ENCODE peak calls at places on chromosomes 5 and 9, in five cellular contexts. V is brain microvascular endothelial cell, W is T follicular helper cell, T is iris pigment epithelial cell, N is IMR-90. I is an unnamed sample.

GRCh38 chr9:88460583-88461332 is 72.5 kb downstream of the SPIN1 start:
- DNase-seq in V (no peak), W (no peak), T (peak; percentile 9), N (no peak), I (peak; percentile 54)

GRCh38 chr9:132192728-132193127 is 30.9 kb downstream of the NTNG2 start:
- DNase-seq in V (no peak), W (no peak), T (peak; percentile 23), N (peak; percentile 29), I (no peak)

GRCh38 chr9:126854734-126855133 is 5.7 kb upstream of the ZBTB34 start:
- DNase-seq in V (no peak), W (no peak), T (no peak), N (no peak), I (no peak)

GRCh38 chr9:138101444-138102234 is 224.1 kb downstream of the CACNA1B start:
- DNase-seq in V (no peak), W (no peak), T (no peak), N (no peak), I (no peak)

GRCh38 chr9:33230756-33231691 is 8.9 kb upstream of the SPINK4 start:
- DNase-seq in V (no peak), W (no peak), T (no peak), N (no peak), I (no peak)

GRCh38 chr9:137276757-137277328 is 683 bp upstream of the TOR4A start:
- DNase-seq in V (no peak), W (no peak), T (peak; percentile 51), N (peak; percentile 38), I (peak; percentile 12)

GRCh38 chr9:130847306-130848217 is 12.5 kb downstream of the ABL1 start:
- DNase-seq in V (peak; percentile 97), W (no peak), T (peak; percentile 98), N (peak; percentile 100), I (peak; percentile 100)

GRCh38 chr9:98869078-98869745 is 61.7 kb downstream of the GALNT12 start:
- DNase-seq in V (no peak), W (no peak), T (peak; percentile 28), N (no peak), I (peak; percentile 40)

GRCh38 chr5:133664422-133664821 is 52.1 kb upstream of the FSTL4 start:
- DNase-seq in V (peak; percentile 1), W (no peak), T (peak; percentile 12), N (peak; percentile 1), I (peak; percentile 41)

GRCh38 chr5:80245986-80246781 is 9.7 kb downstream of the SERINC5 start:
- DNase-seq in V (peak; percentile 25), W (no peak), T (no peak), N (peak; percentile 57), I (peak; percentile 71)

GRCh38 chr5:99349842-99350241 is 421.0 kb upstream of the CHD1 start:
- DNase-seq in V (no peak), W (no peak), T (no peak), N (no peak), I (no peak)

GRCh38 chr5:97499605-97500004 is 316.6 kb upstream of the RIOK2 start:
- DNase-seq in V (no peak), W (no peak), T (no peak), N (no peak), I (peak; percentile 18)

GRCh38 chr9:37621299-37621934 is 29.0 kb upstream of the TOMM5 start:
- DNase-seq in V (no peak), W (no peak), T (no peak), N (no peak), I (no peak)

GRCh38 chr5:157513182-157513581 is 53.2 kb downstream of the NIPAL4 start:
- DNase-seq in V (no peak), W (no peak), T (no peak), N (no peak), I (no peak)

I was measured in astrocyte.